ENCODE peak calls at places on chromosomes 13 and 19, in seven cellular contexts. M is CD4-positive, alpha-beta T cell; L is pancreas; N is coronary artery; C is MM.1S; U is AG04449; F is esophagus squamous epithelium. H is an unnamed sample.

GRCh38 chr19:5271145-5271544 is 69.5 kb downstream of the PTPRS start:
- DNase-seq in M (no peak), L (no peak), N (no peak), C (no peak), U (no peak), F (no peak), H (no peak)

GRCh38 chr19:33512021-33512420 is 9.6 kb downstream of the PEPD start:
- DNase-seq in M (no peak), L (no peak), N (no peak), C (no peak), U (no peak), F (no peak), H (no peak)

GRCh38 chr19:32928806-32929205 is 43.0 kb downstream of the CEP89 start:
- DNase-seq in M (no peak), L (no peak), N (no peak), C (no peak), U (no peak), F (no peak), H (no peak)

GRCh38 chr19:52170863-52171320 is 529 bp downstream of the ZNF836 start:
- DNase-seq in M (no peak), L (peak), N (peak), C (no peak), U (no peak), F (no peak), H (no peak)

GRCh38 chr19:1913781-1914577 is 8.8 kb downstream of the ADAT3 start:
- DNase-seq in M (no peak), L (peak), N (no peak), C (no peak), U (no peak), F (no peak), H (no peak)

GRCh38 chr13:41122838-41123237 is 9.8 kb downstream of the KBTBD6 start:
- DNase-seq in M (no peak), L (no peak), N (no peak), C (no peak), U (no peak), F (no peak), H (peak)

GRCh38 chr19:19445911-19446361 is 40.5 kb downstream of the GATAD2A start:
- DNase-seq in M (no peak), L (no peak), N (no peak), C (no peak), U (no peak), F (no peak), H (no peak)

GRCh38 chr19:58037927-58038687 is 4.3 kb downstream of the ZSCAN1 start:
- DNase-seq in M (no peak), L (no peak), N (no peak), C (no peak), U (no peak), F (no peak), H (no peak)

GRCh38 chr13:76735641-76736040 is 150.6 kb downstream of the KCTD12 start:
- DNase-seq in M (no peak), L (no peak), N (no peak), C (no peak), U (no peak), F (no peak), H (no peak)

DNA sequence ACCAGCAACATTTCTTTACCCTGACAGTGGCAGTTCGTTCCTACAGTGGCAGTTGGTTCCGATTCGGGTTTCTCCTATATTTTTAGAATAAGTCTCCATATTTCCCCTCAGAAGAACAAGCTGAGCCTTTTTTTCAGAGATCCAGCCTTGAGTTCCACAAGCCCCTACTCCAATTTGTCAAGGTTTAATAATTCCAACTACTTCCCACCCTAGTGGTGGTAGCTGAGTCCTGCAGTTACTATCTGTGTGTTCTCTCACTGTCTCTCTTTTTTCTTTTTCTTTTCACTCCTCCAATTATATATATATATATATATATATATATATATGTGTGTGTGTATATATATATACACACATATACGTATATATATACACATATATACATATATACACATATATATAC is 1347.3 kb downstream of the PCDH9 start:
- DNase-seq in M (no peak), L (no peak), N (no peak), C (no peak), U (no peak), F (no peak), H (no peak)
- TF ChIP-seq CTCF in M (no peak), L (no peak), N (no peak), C (no peak), U (no peak), F (no peak), H (no peak)

GRCh38 chr19:43316591-43317319 is 36.7 kb upstream of the CD177 start:
- DNase-seq in M (no peak), L (peak), N (no peak), C (peak), U (no peak), F (no peak), H (peak)
- TF ChIP-seq CTCF in M (no peak), L (no peak), N (no peak), C (peak), U (peak), F (no peak), H (peak)

DNA sequence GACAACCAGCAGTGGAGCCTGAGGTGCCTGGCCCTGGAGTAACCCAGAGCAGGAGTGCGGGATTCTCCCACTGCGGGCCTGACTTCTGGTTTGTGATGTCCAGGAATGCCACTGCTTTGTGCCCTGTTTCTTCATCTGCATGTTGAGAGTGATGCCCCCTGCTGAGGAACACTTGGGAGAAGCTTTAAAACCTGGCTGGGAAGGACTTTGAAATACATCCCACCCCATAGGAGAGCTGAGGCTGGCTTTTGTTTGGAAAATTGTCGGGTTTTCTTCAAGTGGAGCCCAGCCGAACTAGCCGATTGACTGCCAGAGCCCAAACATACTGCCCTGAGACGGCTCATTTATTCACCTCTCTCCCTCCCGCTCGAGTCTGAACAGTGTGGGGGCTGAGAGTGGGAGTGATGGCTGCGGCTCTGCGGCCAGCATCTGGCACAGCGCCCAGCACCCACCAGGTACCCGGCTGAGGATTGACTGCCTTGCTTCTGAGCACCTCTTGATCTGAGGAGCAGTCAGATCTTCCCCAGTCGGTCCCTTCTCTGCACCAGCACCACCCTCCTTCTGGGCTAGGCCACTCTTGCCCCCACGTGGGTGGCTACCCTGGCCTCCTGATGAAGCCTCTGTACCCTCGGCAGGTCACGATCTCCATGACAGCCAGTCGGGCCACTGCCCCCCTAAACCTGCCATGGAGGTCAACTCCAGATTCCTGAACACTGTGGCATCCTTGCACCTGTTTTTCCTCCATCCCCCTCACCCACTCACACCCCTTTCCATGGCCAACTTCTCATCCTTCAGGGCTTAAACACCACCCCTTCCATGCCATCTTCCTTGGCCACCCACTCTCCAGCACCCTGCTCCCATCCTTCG is 148.9 kb downstream of the SIPA1L3 start:
- DNase-seq in M (no peak), L (no peak), N (peak), C (no peak), U (no peak), F (no peak), H (no peak)
- TF ChIP-seq CTCF in M (no peak), L (no peak), N (no peak), C (no peak), U (peak), F (no peak), H (no peak)

DNA sequence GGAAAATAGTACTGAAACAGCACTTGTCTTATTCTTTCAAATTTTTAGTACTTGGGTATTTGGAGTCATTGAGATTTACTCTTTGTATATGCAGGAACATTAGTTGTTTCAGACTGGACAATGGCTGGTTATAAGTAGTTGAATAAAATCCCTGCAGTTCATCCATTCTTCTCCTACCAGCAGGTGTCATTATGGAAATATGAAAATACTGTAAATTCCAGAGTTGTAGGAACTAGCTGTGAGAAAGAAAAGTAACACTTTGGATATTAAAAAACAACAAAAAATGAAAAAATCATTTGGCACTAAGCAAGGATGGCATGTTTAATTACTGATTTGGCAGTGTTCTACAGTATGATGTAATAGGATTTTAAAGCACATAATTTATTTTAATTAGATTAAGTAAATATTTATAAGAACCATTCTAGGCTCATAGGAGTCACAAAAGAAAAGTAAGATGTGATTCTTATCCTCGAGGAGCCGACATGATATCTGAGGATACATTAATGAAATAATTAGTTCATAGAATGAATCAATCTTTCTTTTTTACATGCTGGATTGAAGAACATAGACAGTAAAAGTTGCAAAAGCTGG is 155.3 kb downstream of the KCNRG start:
- DNase-seq in M (no peak), L (no peak), N (no peak), C (no peak), U (no peak), F (no peak), H (no peak)
- TF ChIP-seq CTCF in M (peak), L (no peak), N (no peak), C (no peak), U (peak), F (no peak), H (peak)

DNA sequence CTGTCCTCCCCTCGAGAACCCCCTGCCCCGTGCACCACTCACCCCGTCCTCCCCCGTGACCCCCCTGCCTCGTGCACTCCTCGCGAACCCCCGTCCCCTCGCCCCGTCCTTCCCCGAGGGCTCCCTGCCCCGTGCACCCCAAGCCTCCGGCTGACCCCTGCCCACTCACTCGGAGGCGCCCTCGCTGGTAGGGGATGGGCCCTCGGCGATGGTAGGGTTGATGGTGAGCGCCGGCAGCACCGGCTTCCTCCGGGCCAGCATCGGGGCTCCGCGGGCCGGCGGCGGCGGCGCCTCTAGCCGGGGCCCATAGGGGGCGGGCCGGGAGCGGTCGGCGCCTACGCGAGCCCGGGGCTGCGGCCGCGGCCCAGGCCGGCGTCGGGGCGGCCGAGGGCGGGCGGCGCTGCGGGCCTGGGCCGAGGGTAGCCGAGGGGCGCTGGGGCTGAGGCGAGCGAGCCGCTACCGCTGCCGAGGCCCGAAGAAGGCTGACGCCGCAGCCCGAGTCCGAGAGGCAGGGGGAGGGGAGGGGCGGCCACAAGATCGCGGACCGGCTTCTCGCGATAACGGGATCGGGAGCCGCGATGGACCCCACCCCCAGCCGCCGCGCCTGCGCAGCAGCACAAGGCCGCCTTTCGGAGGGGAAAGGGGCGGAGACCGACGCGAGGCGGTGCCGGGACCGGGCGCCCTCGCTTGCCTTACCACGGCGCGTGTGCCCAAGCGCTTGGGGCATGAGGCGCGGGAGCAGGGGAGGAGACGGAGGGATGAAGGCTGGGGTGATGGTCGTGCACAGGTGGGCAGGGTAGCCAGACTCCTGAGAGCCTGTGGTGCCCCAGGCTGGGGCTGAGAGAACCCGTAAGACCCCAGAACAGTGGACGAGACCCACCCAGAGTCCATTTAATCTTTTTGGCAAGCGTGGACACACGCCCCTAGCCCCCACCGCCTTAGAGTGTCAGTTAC is at the start of gene MAP2K2:
- DNase-seq in M (peak), L (peak), N (peak), C (peak), U (peak), F (peak), H (peak)
- TF ChIP-seq CTCF in M (no peak), L (no peak), N (no peak), C (no peak), U (no peak), F (peak), H (no peak)